ENCODE peak calls at places on chromosome 2, in five cellular contexts. Q, J, C, O and P are unnamed samples.

GRCh38 chr2:229431331-229431954 is 160.4 kb upstream of the PID1 start:
- DNase-seq in Q (peak; percentile 58), J (no peak), C (peak; percentile 10), O (no peak), P (no peak)

GRCh38 chr2:109335586-109336266 is 206.7 kb downstream of the SH3RF3 start:
- DNase-seq in Q (no peak), J (no peak), C (no peak), O (no peak), P (no peak)

GRCh38 chr2:240579771-240580614 is 6.5 kb upstream of the CAPN10 start:
- DNase-seq in Q (peak; percentile 96), J (peak; percentile 77), C (no peak), O (no peak), P (peak; percentile 62)

GRCh38 chr2:100984892-100985307 is 17.2 kb upstream of the RPL31 start:
- DNase-seq in Q (peak; percentile 81), J (peak; percentile 86), C (peak; percentile 73), O (peak; percentile 61), P (no peak)

GRCh38 chr2:180203972-180204371 is 196.9 kb upstream of the CWC22 start:
- DNase-seq in Q (no peak), J (no peak), C (no peak), O (no peak), P (no peak)

GRCh38 chr2:78982638-78983330 is 42.7 kb upstream of the REG3G start:
- DNase-seq in Q (no peak), J (no peak), C (no peak), O (no peak), P (no peak)

GRCh38 chr2:48717826-48718225 is 37.7 kb downstream of the LHCGR start:
- DNase-seq in Q (no peak), J (no peak), C (no peak), O (no peak), P (no peak)

GRCh38 chr2:215614296-215614695 is 178.4 kb upstream of the FN1 start:
- DNase-seq in Q (no peak), J (no peak), C (no peak), O (no peak), P (no peak)

GRCh38 chr2:143885461-143885860 is 634.5 kb downstream of the ZEB2 start:
- DNase-seq in Q (no peak), J (no peak), C (no peak), O (no peak), P (no peak)

GRCh38 chr2:237240252-237240651 is 154.6 kb downstream of the COPS8 start:
- DNase-seq in Q (no peak), J (no peak), C (no peak), O (no peak), P (no peak)

GRCh38 chr2:1082456-1083205 is 132.0 kb downstream of the SNTG2 start:
- DNase-seq in Q (no peak), J (peak; percentile 49), C (no peak), O (no peak), P (no peak)

GRCh38 chr2:190465060-190465459 is 56.9 kb downstream of the MFSD6 start:
- DNase-seq in Q (no peak), J (no peak), C (no peak), O (no peak), P (no peak)

GRCh38 chr2:1553671-1554295 is 140.5 kb downstream of the TPO start:
- DNase-seq in Q (no peak), J (no peak), C (no peak), O (no peak), P (no peak)

GRCh38 chr2:3838348-3838747 is 135.0 kb downstream of the DCDC2C start:
- DNase-seq in Q (no peak), J (no peak), C (no peak), O (no peak), P (no peak)

GRCh38 chr2:173752152-173752551 is 213.0 kb downstream of the SP3 start:
- DNase-seq in Q (no peak), J (no peak), C (no peak), O (no peak), P (no peak)

GRCh38 chr2:242010567-242011513 is 141.3 kb downstream of the RTP5 start:
- DNase-seq in Q (no peak), J (no peak), C (peak; percentile 30), O (no peak), P (no peak)
- TF ChIP-seq ATF2 in Q (no peak), J (no peak), C (no peak), O (no peak), P (no peak)

GRCh38 chr2:95278637-95279225 is 4.5 kb downstream of the PROM2 start:
- DNase-seq in Q (no peak), J (no peak), C (no peak), O (no peak), P (no peak)

GRCh38 chr2:95276888-95277245 is 2.6 kb downstream of the PROM2 start:
- DNase-seq in Q (no peak), J (no peak), C (no peak), O (no peak), P (no peak)

GRCh38 chr2:95279435-95280035 is 5.3 kb downstream of the PROM2 start:
- DNase-seq in Q (no peak), J (no peak), C (no peak), O (no peak), P (no peak)

GRCh38 chr2:95277246-95277906 is 3.1 kb downstream of the PROM2 start:
- DNase-seq in Q (peak; percentile 12), J (peak; percentile 65), C (peak; percentile 66), O (no peak), P (no peak)

GRCh38 chr2:95278051-95278471 is 3.8 kb downstream of the PROM2 start:
- DNase-seq in Q (no peak), J (no peak), C (peak; percentile 25), O (no peak), P (no peak)
- TF ChIP-seq ATF2 in Q (no peak), J (no peak), C (no peak), O (no peak), P (no peak)

DNA sequence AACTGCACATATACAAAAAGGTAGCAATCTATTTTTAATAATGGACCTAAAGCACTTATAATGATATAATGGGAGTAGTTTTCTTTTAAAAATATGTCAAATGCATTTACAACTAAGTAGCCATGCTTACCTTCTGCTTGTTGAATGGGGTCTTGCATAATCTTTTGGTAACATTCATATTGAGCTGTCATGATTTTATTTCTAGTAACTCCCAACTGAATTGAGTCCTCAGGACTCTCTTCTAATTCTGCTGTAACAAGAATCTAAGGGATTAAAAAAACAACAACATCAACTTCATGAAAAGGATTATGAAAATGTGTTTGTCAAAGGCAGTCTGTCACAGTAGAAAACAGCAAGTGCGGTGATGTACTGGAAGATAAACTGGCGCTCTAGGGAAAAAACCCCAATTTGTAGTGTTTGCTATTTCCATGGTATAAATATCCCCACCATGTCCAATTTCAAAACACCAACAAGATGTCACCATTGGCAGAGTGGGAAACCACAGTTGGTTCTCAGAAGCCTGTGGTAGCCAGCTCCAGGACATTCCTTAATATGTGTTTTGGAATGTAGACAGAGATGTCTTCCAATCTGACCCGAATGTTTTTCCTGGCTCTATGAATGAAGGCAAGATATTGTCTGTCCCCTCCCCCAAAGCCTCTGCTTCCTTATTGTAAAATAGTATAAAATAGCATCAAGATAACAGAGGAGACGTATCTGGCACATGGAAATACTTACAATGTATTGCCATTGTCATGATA is 64.8 kb downstream of the CALCRL start:
- DNase-seq in Q (no peak), J (no peak), C (no peak), O (no peak), P (no peak)
- TF ChIP-seq ATF2 in Q (no peak), J (no peak), C (no peak), O (no peak), P (no peak)

DNA sequence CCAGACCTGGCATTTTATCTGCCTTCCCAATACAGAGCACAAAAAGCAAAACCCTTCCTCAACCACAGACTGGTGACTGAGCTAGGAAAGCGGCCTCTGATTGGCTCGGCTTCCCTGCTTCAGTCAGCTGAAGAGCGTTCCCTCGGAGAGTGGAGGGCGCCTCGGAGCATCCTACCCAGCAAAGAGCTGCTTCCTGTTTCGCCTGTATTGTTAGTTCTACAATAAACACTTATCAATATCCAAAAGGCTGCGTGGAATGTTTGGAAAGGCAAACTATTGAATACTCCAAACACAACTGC is 125.0 kb downstream of the CACNB4 start:
- DNase-seq in Q (peak; percentile 66), J (peak; percentile 31), C (no peak), O (peak; percentile 7), P (no peak)
- TF ChIP-seq ATF2 in Q (no peak), J (no peak), C (no peak), O (no peak), P (no peak)

DNA sequence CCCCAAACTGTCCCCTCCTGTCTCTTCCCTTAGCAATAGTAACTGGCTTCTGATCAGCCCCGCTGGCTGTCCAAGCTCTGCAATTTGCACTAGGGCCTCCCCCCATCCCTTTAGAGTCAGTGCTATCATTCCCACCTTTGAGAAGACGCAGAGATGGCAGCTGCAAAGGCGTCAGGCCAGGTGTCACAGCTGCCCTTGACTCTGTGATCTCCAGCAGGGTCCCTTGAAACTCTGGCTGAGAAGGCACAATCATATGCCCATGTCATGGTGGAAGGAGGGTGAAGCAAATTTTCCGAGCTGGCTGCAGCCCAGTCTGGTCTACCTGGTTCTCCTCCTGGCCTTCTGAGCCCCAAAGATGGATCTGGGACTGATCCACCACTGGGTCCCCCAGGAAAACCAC is 49.2 kb upstream of the TEX51 start:
- DNase-seq in Q (no peak), J (no peak), C (no peak), O (no peak), P (no peak)
- TF ChIP-seq ATF2 in Q (no peak), J (no peak), C (no peak), O (no peak), P (no peak)

DNA sequence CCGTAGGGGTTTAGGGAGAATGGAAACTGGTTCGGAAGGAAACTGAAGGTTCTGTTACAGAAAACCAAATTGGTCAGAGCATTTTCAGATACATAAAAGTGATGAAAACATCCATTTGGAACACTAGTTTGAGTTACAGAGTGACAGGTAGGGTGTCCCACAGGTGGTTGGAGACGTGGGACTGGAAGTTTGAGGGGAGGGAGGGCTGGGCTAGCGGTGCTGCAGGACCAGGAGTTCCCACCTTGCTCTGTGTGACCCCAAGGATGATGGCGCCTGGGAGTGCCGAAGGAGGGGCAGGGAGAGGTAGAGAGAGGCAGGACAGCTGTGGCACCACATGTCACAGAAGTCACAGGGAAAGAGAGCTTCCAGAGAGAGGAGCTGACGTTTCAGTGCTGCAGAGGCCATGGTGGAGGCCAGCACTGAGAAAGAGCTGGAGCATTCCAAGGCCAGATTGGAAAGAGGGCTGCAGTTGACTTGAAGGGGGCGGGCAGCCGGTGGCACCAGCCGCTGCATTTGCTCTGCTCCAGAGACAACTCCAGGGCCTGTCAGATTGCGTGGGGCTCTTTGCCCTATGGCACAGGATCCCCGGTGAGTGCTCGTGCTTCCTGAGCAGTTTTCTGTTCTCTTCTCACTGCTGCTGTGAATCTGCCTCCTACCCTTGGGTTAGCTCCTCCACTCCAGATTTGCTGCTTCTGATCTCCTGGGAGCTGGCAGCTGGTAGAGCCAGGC is 56.2 kb upstream of the FOSL2 start:
- DNase-seq in Q (no peak), J (no peak), C (no peak), O (no peak), P (no peak)
- TF ChIP-seq ATF2 in Q (no peak), J (no peak), C (no peak), O (no peak), P (no peak)

DNA sequence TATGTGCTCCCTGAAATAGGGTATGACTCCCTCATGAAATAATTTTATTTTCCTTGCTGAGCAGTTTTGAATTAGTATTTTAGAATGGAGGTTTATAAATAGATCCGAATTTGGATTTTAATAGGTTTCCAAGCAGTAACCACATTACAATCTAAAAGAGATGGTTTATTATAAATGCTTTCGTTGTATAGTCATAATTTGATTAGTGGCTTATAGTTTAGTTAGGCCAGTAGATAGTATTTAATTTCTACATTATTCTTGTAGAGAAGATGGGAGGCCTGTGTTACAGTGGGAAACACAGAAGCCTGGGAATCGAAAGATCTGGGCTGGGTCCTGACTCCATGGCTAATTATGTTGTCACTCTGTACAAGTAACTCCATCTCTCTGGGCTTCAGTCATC is 6.7 kb downstream of the CAB39 start:
- DNase-seq in Q (no peak), J (no peak), C (no peak), O (no peak), P (no peak)
- TF ChIP-seq ATF2 in Q (no peak), J (no peak), C (no peak), O (no peak), P (no peak)

GRCh38 chr2:47569658-47570398 is 166.9 kb downstream of the MSH2 start:
- DNase-seq in Q (no peak), J (peak; percentile 47), C (no peak), O (no peak), P (no peak)
- TF ChIP-seq ATF2 in Q (no peak), J (no peak), C (no peak), O (no peak), P (no peak)